ENCODE peak calls at places on chromosome 17, in eight cellular contexts. I is GM12865; W is mucosa of descending colon; M is CD4-positive, alpha-beta T cell; X is fibroblast of pulmonary artery; O is brain microvascular endothelial cell; K is D721Med; F is ovary. L is an unnamed sample.

GRCh38 chr17:79750650-79751545 is 20.2 kb downstream of the ENPP7 start:
- DNase-seq in O (no peak), W (no peak), F (no peak), I (peak; percentile 35), K (no peak), X (no peak), M (no peak), L (peak; percentile 2)

GRCh38 chr17:42647778-42648177 is 11.3 kb upstream of the TUBG2 start:
- DNase-seq in W (no peak), X (no peak), F (no peak), K (no peak), I (peak; percentile 59), M (no peak), O (no peak), L (no peak)

GRCh38 chr17:77857613-77858012 is 100.9 kb upstream of the TNRC6C start:
- DNase-seq in I (no peak), W (no peak), X (no peak), K (no peak), M (no peak), O (no peak), F (no peak), L (no peak)

GRCh38 chr17:81340606-81341346 is 45.7 kb upstream of the SLC38A10 start:
- DNase-seq in I (no peak), M (no peak), W (no peak), F (peak; percentile 73), K (no peak), X (peak; percentile 55), O (no peak), L (no peak)

GRCh38 chr17:80025796-80026195 is 9.9 kb downstream of the TBC1D16 start:
- DNase-seq in F (no peak), W (no peak), M (no peak), K (no peak), O (no peak), I (no peak), X (no peak), L (no peak)

GRCh38 chr17:5902671-5903070 is 167.5 kb upstream of the WSCD1 start:
- DNase-seq in O (no peak), K (no peak), X (no peak), M (no peak), F (no peak), I (no peak), W (no peak), L (no peak)

GRCh38 chr17:28738680-28739384 is 5.0 kb upstream of the TRAF4 start:
- DNase-seq in W (no peak), K (no peak), I (peak; percentile 91), M (no peak), X (no peak), O (no peak), F (no peak), L (peak; percentile 77)

GRCh38 chr17:17811381-17812210 is 25.2 kb downstream of the SREBF1 start:
- DNase-seq in W (no peak), K (no peak), I (no peak), O (no peak), F (peak; percentile 68), M (no peak), X (peak; percentile 57), L (no peak)

GRCh38 chr17:78351449-78352006 is 8.3 kb downstream of the SOCS3 start:
- DNase-seq in I (no peak), K (no peak), F (peak; percentile 100), M (no peak), O (peak; percentile 69), W (peak; percentile 83), X (peak; percentile 100), L (no peak)

GRCh38 chr17:17119533-17119932 is 77.3 kb downstream of the MPRIP start:
- DNase-seq in F (peak; percentile 35), W (peak; percentile 69), I (peak; percentile 67), M (peak; percentile 52), X (peak; percentile 37), O (no peak), K (no peak), L (peak; percentile 8)

GRCh38 chr17:33811006-33811760 is 443.9 kb upstream of the CCL2 start:
- DNase-seq in O (no peak), K (no peak), M (no peak), F (no peak), X (no peak), I (no peak), W (no peak), L (no peak)

GRCh38 chr17:77332034-77332971 is 191.5 kb downstream of the SEC14L1 start:
- DNase-seq in M (peak; percentile 42), I (peak; percentile 78), X (no peak), O (no peak), W (peak; percentile 25), K (no peak), F (no peak), L (peak; percentile 8)

GRCh38 chr17:73723317-73723716 is 79.1 kb upstream of the SDK2 start:
- DNase-seq in K (no peak), W (no peak), I (no peak), O (no peak), M (no peak), X (no peak), F (no peak), L (no peak)

GRCh38 chr17:65514541-65514940 is 46.9 kb downstream of the AXIN2 start:
- DNase-seq in M (no peak), K (no peak), X (peak; percentile 11), W (no peak), O (no peak), F (no peak), I (no peak), L (no peak)

DNA sequence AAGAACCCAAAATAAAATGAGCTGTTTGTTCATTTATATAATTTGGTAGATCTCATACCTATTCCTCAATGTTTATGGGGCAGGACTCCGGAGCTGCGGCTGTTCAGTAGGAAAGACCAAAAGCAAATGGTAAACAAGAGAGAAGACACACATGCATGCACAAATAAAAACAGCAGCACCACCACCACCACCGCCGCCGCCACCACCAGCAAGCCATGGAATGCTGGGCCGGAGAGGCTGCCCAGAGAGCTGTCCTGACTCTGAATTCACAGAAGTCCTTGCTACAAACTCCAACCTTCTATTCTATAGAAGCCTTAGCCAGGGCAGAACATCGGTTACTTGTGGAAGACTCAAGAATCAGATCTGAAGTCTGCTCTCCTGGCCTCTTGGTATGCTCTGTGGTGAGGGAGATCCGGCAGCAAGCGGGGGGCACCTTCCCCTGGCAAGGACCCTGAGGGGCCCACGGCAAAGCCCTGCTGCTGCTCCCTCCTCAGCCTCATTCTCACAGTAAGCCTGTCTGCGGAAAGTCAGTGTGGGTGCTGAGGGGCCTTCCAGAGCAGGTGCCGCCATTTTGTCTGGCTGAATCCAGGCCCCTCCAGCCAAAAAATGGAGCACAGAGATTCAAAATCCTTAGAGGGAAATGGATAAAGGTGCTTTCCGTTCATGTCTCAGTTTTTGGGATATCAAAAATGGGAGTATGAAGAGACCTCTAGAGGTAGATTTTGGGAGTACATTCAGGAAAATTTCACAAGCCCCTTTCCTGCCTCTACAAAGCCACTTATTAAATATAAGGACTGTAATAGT is 6.4 kb upstream of the FOXJ1 start:
- DNase-seq in K (no peak), X (peak; percentile 53), M (no peak), W (no peak), F (no peak), I (no peak), O (no peak), L (no peak)
- TF ChIP-seq CTCF in K (peak; percentile 57), X (peak; percentile 63), M (no peak), W (no peak), F (no peak), I (peak; percentile 18), O (peak; percentile 62), L (peak; percentile 82)

DNA sequence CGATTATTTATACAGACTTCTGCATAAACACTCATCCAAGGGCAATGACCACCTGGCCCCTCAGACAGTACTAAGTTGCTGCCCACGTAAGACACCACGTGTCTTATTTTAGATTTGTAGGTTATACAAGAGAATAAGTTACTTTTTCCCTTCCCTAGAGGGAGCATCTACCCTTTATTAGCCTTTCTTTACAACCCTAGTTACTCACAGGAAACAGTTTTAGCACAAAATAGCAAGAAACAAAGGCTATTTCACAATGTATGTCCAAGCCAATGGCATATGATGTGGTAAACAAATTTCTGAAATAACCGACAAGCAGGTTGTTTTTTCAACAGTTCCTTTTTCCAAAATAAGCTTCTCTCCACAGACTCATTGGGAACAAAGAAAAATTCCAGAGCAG is 50.1 kb upstream of the ERN1 start:
- DNase-seq in W (no peak), O (no peak), M (no peak), K (no peak), I (no peak), F (no peak), X (peak; percentile 90), L (no peak)
- TF ChIP-seq CTCF in W (no peak), O (no peak), M (no peak), K (no peak), I (no peak), F (no peak), X (peak; percentile 48), L (peak; percentile 58)

DNA sequence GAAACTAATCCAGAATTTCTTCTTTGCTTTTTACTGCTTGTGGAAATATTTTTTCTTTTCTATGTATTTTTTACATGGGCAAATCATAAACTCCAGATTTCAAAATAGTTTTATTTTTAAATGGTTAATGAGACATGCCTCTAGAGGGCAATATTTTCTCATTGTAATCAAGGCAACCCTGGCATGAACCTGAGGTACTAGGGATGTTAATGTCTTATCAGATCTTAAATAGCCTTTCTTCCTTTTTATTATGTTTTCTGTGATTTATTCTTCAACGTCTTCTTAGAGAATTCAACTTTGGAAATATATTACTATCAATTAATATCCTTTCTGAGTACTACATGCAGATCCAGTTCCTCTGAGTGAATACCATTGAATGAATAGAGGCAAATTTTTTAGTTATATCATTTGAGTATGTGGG is 324.7 kb downstream of the BCAS3 start:
- DNase-seq in I (peak; percentile 48), X (peak; percentile 71), W (no peak), F (no peak), O (peak; percentile 24), K (no peak), M (no peak), L (no peak)
- TF ChIP-seq CTCF in I (peak; percentile 31), X (peak; percentile 50), W (no peak), F (peak; percentile 26), O (peak; percentile 32), K (peak; percentile 69), M (peak; percentile 70), L (peak; percentile 94)

GRCh38 chr17:46139365-46140210 is 53.6 kb downstream of the KANSL1 start:
- DNase-seq in K (no peak), X (no peak), M (no peak), O (no peak), W (no peak), I (peak; percentile 41), F (no peak), L (no peak)

GRCh38 chr17:46135879-46136562 is 57.2 kb downstream of the KANSL1 start:
- DNase-seq in K (no peak), I (no peak), F (no peak), M (no peak), W (no peak), X (no peak), O (no peak), L (no peak)

GRCh38 chr17:46136820-46137219 is 56.4 kb downstream of the KANSL1 start:
- DNase-seq in X (no peak), M (no peak), W (no peak), K (no peak), O (no peak), F (no peak), I (no peak), L (no peak)

GRCh38 chr17:46140645-46141197 is 52.5 kb downstream of the KANSL1 start:
- DNase-seq in I (no peak), F (no peak), M (no peak), O (no peak), X (no peak), W (no peak), K (no peak), L (no peak)

DNA sequence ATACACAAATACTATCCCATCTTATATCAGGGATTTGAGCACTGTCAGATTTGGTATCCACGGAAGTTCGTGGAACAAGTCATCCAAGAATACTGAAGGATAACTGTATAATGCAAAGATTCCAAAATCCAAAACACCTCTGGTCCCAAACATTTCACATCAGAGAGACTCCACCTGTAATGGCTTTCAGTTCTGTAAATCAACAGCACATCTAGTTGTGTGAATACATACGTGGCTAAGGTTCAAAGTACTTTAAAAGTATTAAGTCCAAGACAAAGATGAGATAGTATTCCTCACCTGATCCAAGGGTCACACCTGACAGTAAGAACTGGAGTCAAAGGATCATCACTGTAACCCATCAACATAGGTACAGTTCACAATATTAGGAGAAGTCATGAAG is 54.8 kb downstream of the KANSL1 start:
- DNase-seq in F (no peak), X (no peak), W (no peak), K (no peak), I (no peak), O (no peak), M (no peak), L (no peak)
- TF ChIP-seq CTCF in F (no peak), X (no peak), W (no peak), K (no peak), I (no peak), O (no peak), M (no peak), L (no peak)